ENCODE peak calls at places on chromosomes 7 and 10, in ten cellular contexts. One of them, this sample, is unnamed.

GRCh38 chr7:87152897-87153641 is 816 bp downstream of the DMTF1 start:
- DNase-seq in tibial artery: peak
- DNase-seq in fibroblast of villous mesenchyme: peak
- DNase-seq in heart left ventricle: peak
- DNase-seq in AG04450: no peak
- DNase-seq in psoas muscle: peak
- DNase-seq in AG04449: no peak
- DNase-seq in lung: peak
- DNase-seq in HCT116: no peak
- DNase-seq in fibroblast of mammary gland: peak
- DNase-seq in this sample: no peak

GRCh38 chr7:66281678-66282593 is 76.8 kb downstream of the TPST1 start:
- DNase-seq in tibial artery: peak
- DNase-seq in fibroblast of villous mesenchyme: peak
- DNase-seq in heart left ventricle: peak
- DNase-seq in AG04450: peak
- DNase-seq in psoas muscle: no peak
- DNase-seq in AG04449: peak
- DNase-seq in lung: no peak
- DNase-seq in HCT116: peak
- DNase-seq in fibroblast of mammary gland: peak
- DNase-seq in this sample: peak

GRCh38 chr10:26765549-26765948 is 68.0 kb downstream of the PDSS1 start:
- DNase-seq in tibial artery: no peak
- DNase-seq in fibroblast of villous mesenchyme: no peak
- DNase-seq in heart left ventricle: no peak
- DNase-seq in AG04450: no peak
- DNase-seq in psoas muscle: no peak
- DNase-seq in AG04449: no peak
- DNase-seq in lung: no peak
- DNase-seq in HCT116: no peak
- DNase-seq in fibroblast of mammary gland: no peak
- DNase-seq in this sample: no peak

GRCh38 chr7:132511921-132512320 is 64.3 kb downstream of the PLXNA4 start:
- DNase-seq in tibial artery: no peak
- DNase-seq in fibroblast of villous mesenchyme: no peak
- DNase-seq in heart left ventricle: no peak
- DNase-seq in AG04450: no peak
- DNase-seq in psoas muscle: no peak
- DNase-seq in AG04449: no peak
- DNase-seq in lung: no peak
- DNase-seq in HCT116: no peak
- DNase-seq in fibroblast of mammary gland: no peak
- DNase-seq in this sample: no peak

GRCh38 chr10:50552771-50553535 is 70.8 kb downstream of the SGMS1 start:
- DNase-seq in tibial artery: no peak
- DNase-seq in fibroblast of villous mesenchyme: peak
- DNase-seq in heart left ventricle: no peak
- DNase-seq in AG04450: no peak
- DNase-seq in psoas muscle: no peak
- DNase-seq in AG04449: no peak
- DNase-seq in lung: no peak
- DNase-seq in HCT116: no peak
- DNase-seq in fibroblast of mammary gland: peak
- DNase-seq in this sample: no peak

GRCh38 chr7:129786825-129787563 is 165.8 kb downstream of the UBE2H start:
- DNase-seq in tibial artery: no peak
- DNase-seq in fibroblast of villous mesenchyme: no peak
- DNase-seq in heart left ventricle: no peak
- DNase-seq in AG04450: no peak
- DNase-seq in psoas muscle: no peak
- DNase-seq in AG04449: no peak
- DNase-seq in lung: no peak
- DNase-seq in HCT116: no peak
- DNase-seq in fibroblast of mammary gland: no peak
- DNase-seq in this sample: no peak

GRCh38 chr10:78942006-78942405 is 126.8 kb upstream of the ZMIZ1 start:
- DNase-seq in tibial artery: no peak
- DNase-seq in fibroblast of villous mesenchyme: no peak
- DNase-seq in heart left ventricle: no peak
- DNase-seq in AG04450: no peak
- DNase-seq in psoas muscle: no peak
- DNase-seq in AG04449: no peak
- DNase-seq in lung: no peak
- DNase-seq in HCT116: no peak
- DNase-seq in fibroblast of mammary gland: no peak
- DNase-seq in this sample: no peak

GRCh38 chr10:81108516-81109199 is 571.0 kb downstream of the SH2D4B start:
- DNase-seq in tibial artery: no peak
- DNase-seq in fibroblast of villous mesenchyme: no peak
- DNase-seq in heart left ventricle: no peak
- DNase-seq in AG04450: no peak
- DNase-seq in psoas muscle: no peak
- DNase-seq in AG04449: no peak
- DNase-seq in lung: no peak
- DNase-seq in HCT116: no peak
- DNase-seq in fibroblast of mammary gland: no peak
- DNase-seq in this sample: no peak

GRCh38 chr10:12499587-12499986 is 150.2 kb downstream of the CAMK1D start:
- DNase-seq in tibial artery: peak
- DNase-seq in fibroblast of villous mesenchyme: no peak
- DNase-seq in heart left ventricle: no peak
- DNase-seq in AG04450: no peak
- DNase-seq in psoas muscle: no peak
- DNase-seq in AG04449: no peak
- DNase-seq in lung: no peak
- DNase-seq in HCT116: no peak
- DNase-seq in fibroblast of mammary gland: no peak
- DNase-seq in this sample: no peak

GRCh38 chr7:29288534-29289091 is 94.0 kb downstream of the CHN2 start:
- DNase-seq in tibial artery: no peak
- DNase-seq in fibroblast of villous mesenchyme: no peak
- DNase-seq in heart left ventricle: no peak
- DNase-seq in AG04450: no peak
- DNase-seq in psoas muscle: no peak
- DNase-seq in AG04449: no peak
- DNase-seq in lung: no peak
- DNase-seq in HCT116: no peak
- DNase-seq in fibroblast of mammary gland: no peak
- DNase-seq in this sample: no peak

GRCh38 chr7:120421151-120421651 is 148.2 kb downstream of the KCND2 start:
- DNase-seq in tibial artery: no peak
- DNase-seq in fibroblast of villous mesenchyme: no peak
- DNase-seq in heart left ventricle: no peak
- DNase-seq in AG04450: no peak
- DNase-seq in psoas muscle: no peak
- DNase-seq in AG04449: no peak
- DNase-seq in lung: no peak
- DNase-seq in HCT116: no peak
- DNase-seq in fibroblast of mammary gland: no peak
- DNase-seq in this sample: no peak

GRCh38 chr7:4707980-4708411 is 25.9 kb downstream of the FOXK1 start:
- DNase-seq in tibial artery: no peak
- DNase-seq in fibroblast of villous mesenchyme: no peak
- DNase-seq in heart left ventricle: no peak
- DNase-seq in AG04450: no peak
- DNase-seq in psoas muscle: no peak
- DNase-seq in AG04449: no peak
- DNase-seq in lung: no peak
- DNase-seq in HCT116: no peak
- DNase-seq in fibroblast of mammary gland: no peak
- DNase-seq in this sample: no peak

GRCh38 chr7:2965745-2966270 is 77.9 kb downstream of the CARD11 start:
- DNase-seq in tibial artery: no peak
- DNase-seq in fibroblast of villous mesenchyme: no peak
- DNase-seq in heart left ventricle: no peak
- DNase-seq in AG04450: no peak
- DNase-seq in psoas muscle: no peak
- DNase-seq in AG04449: no peak
- DNase-seq in lung: no peak
- DNase-seq in HCT116: no peak
- DNase-seq in fibroblast of mammary gland: no peak
- DNase-seq in this sample: no peak

DNA sequence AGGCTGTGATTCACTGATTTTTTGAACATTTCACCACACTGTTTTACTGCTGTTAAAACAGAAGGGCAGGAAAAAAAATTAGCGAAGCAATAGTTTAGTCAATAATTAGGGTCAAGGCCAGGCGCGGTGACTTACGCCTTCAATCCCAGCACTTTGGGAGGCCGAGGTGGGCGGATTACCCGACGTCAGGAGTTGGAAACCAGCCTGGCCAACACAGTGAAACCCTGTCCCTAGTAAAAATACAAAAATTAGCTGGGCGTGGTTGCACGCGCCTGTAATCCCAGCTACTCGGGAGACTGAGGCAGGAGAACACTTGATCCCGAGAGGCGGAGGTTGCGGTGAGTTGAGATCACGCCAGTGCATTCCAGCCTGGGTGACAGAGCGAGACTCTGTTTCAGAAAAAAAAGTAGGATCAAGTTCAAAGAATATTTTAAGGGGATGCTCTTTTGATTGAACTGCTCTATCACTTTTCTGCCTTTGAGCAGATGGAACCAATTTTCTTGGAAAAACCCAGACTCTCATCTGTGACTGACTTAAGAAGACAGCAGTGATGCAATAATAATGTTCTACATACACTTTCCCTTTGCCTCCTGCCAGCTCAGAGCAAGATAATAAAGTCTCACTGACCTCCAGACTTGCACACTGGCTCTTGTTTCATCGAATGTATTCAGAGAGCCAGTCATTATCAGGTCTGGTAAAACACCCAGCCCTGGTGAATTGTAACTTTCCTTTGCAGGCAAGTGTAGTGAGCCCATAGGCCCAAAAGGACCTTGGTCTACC is 1.6 kb upstream of the PPA1 start:
- DNase-seq in tibial artery: no peak
- DNase-seq in fibroblast of villous mesenchyme: peak
- DNase-seq in heart left ventricle: no peak
- DNase-seq in AG04450: peak
- DNase-seq in psoas muscle: peak
- DNase-seq in AG04449: peak
- DNase-seq in lung: no peak
- DNase-seq in HCT116: no peak
- DNase-seq in fibroblast of mammary gland: peak
- DNase-seq in this sample: peak
- H3K4me3 ChIP-seq in tibial artery: no peak
- H3K4me3 ChIP-seq in fibroblast of villous mesenchyme: no peak
- H3K4me3 ChIP-seq in heart left ventricle: no peak
- H3K4me3 ChIP-seq in AG04450: no peak
- H3K4me3 ChIP-seq in psoas muscle: no peak
- H3K4me3 ChIP-seq in AG04449: no peak
- H3K4me3 ChIP-seq in lung: no peak
- H3K4me3 ChIP-seq in HCT116: no peak
- H3K4me3 ChIP-seq in fibroblast of mammary gland: peak
- H3K4me3 ChIP-seq in this sample: no peak

DNA sequence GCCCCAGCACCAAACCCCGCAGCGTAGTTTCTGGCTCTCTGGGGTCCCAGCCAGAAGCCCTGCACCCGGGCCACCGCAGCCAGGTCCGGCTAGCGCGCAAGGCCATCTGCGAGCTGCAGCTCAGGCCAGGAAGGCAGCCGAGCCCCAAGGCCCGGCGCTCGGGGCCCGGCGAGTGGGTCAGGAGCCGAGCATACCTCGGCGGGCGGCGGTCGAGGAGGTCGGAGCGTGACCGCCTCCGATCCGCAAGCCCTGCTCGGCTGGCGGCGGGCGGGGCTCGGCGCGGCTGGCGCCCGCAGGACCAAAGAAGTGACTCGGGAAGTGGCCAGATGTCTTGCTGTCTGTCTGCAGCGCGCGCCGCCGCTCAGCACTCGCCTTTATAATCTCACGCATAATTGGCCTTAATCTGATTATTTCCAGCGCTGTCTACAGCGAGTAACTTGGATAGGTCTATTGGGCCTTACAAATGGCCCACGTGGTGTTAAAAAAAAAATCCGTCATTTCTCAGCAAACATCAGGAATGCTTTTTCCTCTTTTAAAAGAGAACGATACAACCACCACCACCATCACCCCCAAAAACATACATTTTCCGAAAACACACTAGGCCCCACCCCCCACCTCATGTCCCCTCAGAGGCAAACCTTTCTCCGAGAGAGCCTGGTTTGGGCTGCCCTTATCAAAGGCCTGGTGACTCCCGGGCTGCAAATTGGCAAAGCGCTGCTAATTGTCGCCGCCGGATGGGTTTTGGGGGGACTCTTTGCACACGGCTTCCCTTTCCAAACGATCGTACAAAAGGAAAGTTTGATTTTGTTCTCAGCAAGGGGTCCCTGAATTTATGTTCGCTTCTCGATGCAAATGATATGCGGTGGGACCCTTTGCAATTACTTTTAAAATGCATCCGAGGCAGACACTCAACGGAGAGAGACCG is at the start of gene DRGX:
- DNase-seq in tibial artery: no peak
- DNase-seq in fibroblast of villous mesenchyme: no peak
- DNase-seq in heart left ventricle: no peak
- DNase-seq in AG04450: no peak
- DNase-seq in psoas muscle: no peak
- DNase-seq in AG04449: no peak
- DNase-seq in lung: no peak
- DNase-seq in HCT116: no peak
- DNase-seq in fibroblast of mammary gland: no peak
- DNase-seq in this sample: no peak
- H3K4me3 ChIP-seq in tibial artery: no peak
- H3K4me3 ChIP-seq in fibroblast of villous mesenchyme: no peak
- H3K4me3 ChIP-seq in heart left ventricle: peak
- H3K4me3 ChIP-seq in AG04450: no peak
- H3K4me3 ChIP-seq in psoas muscle: peak
- H3K4me3 ChIP-seq in AG04449: no peak
- H3K4me3 ChIP-seq in lung: no peak
- H3K4me3 ChIP-seq in HCT116: no peak
- H3K4me3 ChIP-seq in fibroblast of mammary gland: no peak
- H3K4me3 ChIP-seq in this sample: no peak

DNA sequence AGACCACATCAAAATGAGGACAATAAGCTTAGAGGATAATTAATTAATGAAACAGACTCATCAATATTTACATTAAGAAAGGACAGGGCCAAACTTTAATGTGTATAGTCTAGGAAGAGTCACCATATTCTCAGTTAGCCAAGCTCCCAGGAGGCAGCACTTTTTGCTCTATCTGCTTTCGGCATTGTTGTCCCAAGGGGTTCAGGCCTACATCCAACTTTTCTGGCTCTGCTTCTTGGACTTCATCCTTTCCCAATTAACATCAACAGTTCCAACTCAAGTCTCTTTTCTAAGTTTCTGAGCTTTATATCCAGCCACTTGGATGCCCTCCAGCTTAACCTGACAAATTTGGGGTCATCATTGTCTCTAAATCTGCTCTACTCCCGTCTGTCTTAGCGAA is 42.8 kb downstream of the GLI3 start:
- DNase-seq in tibial artery: no peak
- DNase-seq in fibroblast of villous mesenchyme: no peak
- DNase-seq in heart left ventricle: no peak
- DNase-seq in AG04450: no peak
- DNase-seq in psoas muscle: no peak
- DNase-seq in AG04449: no peak
- DNase-seq in lung: no peak
- DNase-seq in HCT116: no peak
- DNase-seq in fibroblast of mammary gland: peak
- DNase-seq in this sample: no peak
- H3K4me3 ChIP-seq in tibial artery: no peak
- H3K4me3 ChIP-seq in fibroblast of villous mesenchyme: peak
- H3K4me3 ChIP-seq in heart left ventricle: no peak
- H3K4me3 ChIP-seq in AG04450: no peak
- H3K4me3 ChIP-seq in psoas muscle: no peak
- H3K4me3 ChIP-seq in AG04449: no peak
- H3K4me3 ChIP-seq in lung: no peak
- H3K4me3 ChIP-seq in HCT116: no peak
- H3K4me3 ChIP-seq in fibroblast of mammary gland: no peak
- H3K4me3 ChIP-seq in this sample: peak

GRCh38 chr10:103969857-103970627 is 3.1 kb downstream of the SLK start:
- DNase-seq in tibial artery: no peak
- DNase-seq in fibroblast of villous mesenchyme: no peak
- DNase-seq in heart left ventricle: no peak
- DNase-seq in AG04450: no peak
- DNase-seq in psoas muscle: no peak
- DNase-seq in AG04449: no peak
- DNase-seq in lung: no peak
- DNase-seq in HCT116: no peak
- DNase-seq in fibroblast of mammary gland: no peak
- DNase-seq in this sample: no peak
- H3K4me3 ChIP-seq in tibial artery: peak
- H3K4me3 ChIP-seq in fibroblast of villous mesenchyme: peak
- H3K4me3 ChIP-seq in heart left ventricle: peak
- H3K4me3 ChIP-seq in AG04450: peak
- H3K4me3 ChIP-seq in psoas muscle: peak
- H3K4me3 ChIP-seq in AG04449: no peak
- H3K4me3 ChIP-seq in lung: no peak
- H3K4me3 ChIP-seq in HCT116: no peak
- H3K4me3 ChIP-seq in fibroblast of mammary gland: peak
- H3K4me3 ChIP-seq in this sample: peak

This sample was measured in skeletal muscle cell.